ENCODE peak calls at places on chromosomes 5 and 9, in eight cellular contexts. D is GM10248, W is cardiac muscle cell, B is tibial nerve, S is ascending aorta, O is PC-3, A is retinal pigment epithelial cell, K is astrocyte of the spinal cord. E is an unnamed sample.
A peak's percentile ranks its signal among the peaks of the same experiment; 100 is the strongest.

GRCh38 chr9:85427749-85428148 is 314.0 kb downstream of the AGTPBP1 start:
- DNase-seq in S (no peak), W (no peak), A (no peak), K (no peak), O (no peak), B (no peak), D (no peak), E (no peak)

GRCh38 chr9:4738866-4739586 is 2.0 kb downstream of the AK3 start:
- DNase-seq in O (no peak), B (no peak), D (no peak), S (no peak), A (no peak), W (no peak), K (no peak), E (no peak)

GRCh38 chr9:123742009-123742767 is 187.7 kb downstream of the DENND1A start:
- DNase-seq in B (peak; percentile 37), D (no peak), W (peak; percentile 92), S (no peak), A (peak; percentile 99), O (no peak), K (peak; percentile 72), E (no peak)

GRCh38 chr5:132184588-132184987 is 43.1 kb downstream of the P4HA2 start:
- DNase-seq in A (no peak), B (no peak), D (no peak), K (no peak), O (no peak), S (no peak), W (no peak), E (no peak)

GRCh38 chr5:62284946-62285891 is 20.8 kb upstream of the KIF2A start:
- DNase-seq in S (no peak), W (no peak), K (no peak), A (no peak), O (no peak), D (no peak), B (no peak), E (no peak)

GRCh38 chr9:1219284-1219683 is 169.1 kb downstream of the DMRT2 start:
- DNase-seq in K (no peak), S (no peak), O (peak; percentile 37), D (no peak), B (no peak), A (no peak), W (no peak), E (no peak)

GRCh38 chr9:113935677-113936380 is 59.7 kb downstream of the ZNF618 start:
- DNase-seq in O (no peak), K (no peak), D (no peak), W (no peak), A (no peak), S (no peak), B (peak; percentile 2), E (no peak)

GRCh38 chr9:29285818-29286217 is 1712.5 kb upstream of the C9orf72 start:
- DNase-seq in S (no peak), O (peak; percentile 61), K (peak; percentile 17), D (no peak), W (peak; percentile 3), A (no peak), B (no peak), E (no peak)

GRCh38 chr9:131575946-131576853 is 30.9 kb downstream of the PRRT1B start:
- DNase-seq in K (no peak), O (no peak), S (no peak), W (no peak), A (no peak), D (no peak), B (no peak), E (no peak)

GRCh38 chr5:135667204-135667603 is 88.4 kb upstream of the CXCL14 start:
- DNase-seq in B (no peak), A (no peak), O (no peak), W (no peak), K (no peak), S (no peak), D (no peak), E (no peak)

GRCh38 chr5:180950291-180950949 is 38.2 kb upstream of the BTNL3 start:
- DNase-seq in W (no peak), K (no peak), A (no peak), D (no peak), B (no peak), O (peak; percentile 91), S (no peak), E (no peak)

GRCh38 chr9:129405089-129405830 is 215.6 kb downstream of the C9orf50 start:
- DNase-seq in W (peak; percentile 82), S (no peak), O (no peak), K (no peak), D (no peak), B (no peak), A (peak; percentile 52), E (no peak)

GRCh38 chr5:151123897-151124751 is 33.5 kb downstream of the ANXA6 start:
- DNase-seq in D (peak; percentile 88), O (peak; percentile 53), K (peak; percentile 32), S (peak; percentile 80), A (no peak), B (no peak), W (peak; percentile 22), E (peak; percentile 75)

GRCh38 chr9:32378993-32379729 is 5.3 kb upstream of the ACO1 start:
- DNase-seq in S (no peak), K (peak; percentile 81), A (no peak), B (peak; percentile 61), W (peak; percentile 90), D (peak; percentile 68), O (peak; percentile 81), E (no peak)

GRCh38 chr9:115213777-115214428 is 95.9 kb upstream of the TNC start:
- DNase-seq in O (peak; percentile 43), D (no peak), S (no peak), W (peak; percentile 76), K (peak; percentile 92), B (peak; percentile 48), A (no peak), E (no peak)

DNA sequence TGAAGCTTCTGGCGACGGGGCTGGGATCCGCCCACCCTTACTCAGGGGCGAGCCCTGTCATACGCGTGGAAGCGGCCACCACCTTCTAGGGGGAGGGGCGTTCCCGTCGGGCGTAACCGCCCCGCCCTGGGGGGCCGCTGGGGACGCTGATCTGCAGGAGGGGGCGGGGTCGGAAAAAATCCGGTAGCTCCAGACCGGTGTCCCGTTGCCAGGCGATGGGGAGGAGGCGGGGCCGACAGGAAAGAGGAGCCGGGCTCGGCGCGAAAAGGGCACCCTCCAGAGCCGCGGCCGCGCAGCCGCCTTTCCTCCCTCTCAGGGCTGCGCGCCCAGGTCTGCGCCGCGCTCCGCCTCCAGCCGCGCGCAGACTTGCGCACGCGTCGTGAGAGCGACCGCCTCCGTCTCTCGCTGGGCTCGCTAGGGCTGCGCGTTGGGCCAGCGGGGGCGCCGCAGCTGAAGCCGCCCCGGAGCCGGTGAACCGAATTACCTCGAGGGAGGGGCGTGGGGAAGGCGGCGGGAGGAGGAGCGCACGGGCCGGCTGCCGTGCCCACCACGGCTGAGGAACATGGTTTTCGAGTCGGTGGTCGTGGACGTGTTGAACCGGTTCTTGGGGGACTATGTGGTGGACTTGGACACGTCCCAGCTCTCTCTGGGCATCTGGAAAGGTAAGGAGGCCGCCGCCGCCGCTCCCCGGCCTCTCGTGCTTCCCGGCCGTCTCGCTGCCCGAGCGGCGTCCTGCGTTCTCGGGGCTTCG is at the start of gene VPS13A:
- DNase-seq in W (peak; percentile 95), O (peak; percentile 91), B (peak; percentile 76), D (peak; percentile 93), K (peak; percentile 93), A (peak; percentile 62), S (peak; percentile 97), E (peak; percentile 57)
- TF ChIP-seq CTCF in W (peak; percentile 29), O (peak; percentile 28), B (no peak), D (peak; percentile 42), K (peak; percentile 28), A (no peak), S (no peak), E (no peak)

DNA sequence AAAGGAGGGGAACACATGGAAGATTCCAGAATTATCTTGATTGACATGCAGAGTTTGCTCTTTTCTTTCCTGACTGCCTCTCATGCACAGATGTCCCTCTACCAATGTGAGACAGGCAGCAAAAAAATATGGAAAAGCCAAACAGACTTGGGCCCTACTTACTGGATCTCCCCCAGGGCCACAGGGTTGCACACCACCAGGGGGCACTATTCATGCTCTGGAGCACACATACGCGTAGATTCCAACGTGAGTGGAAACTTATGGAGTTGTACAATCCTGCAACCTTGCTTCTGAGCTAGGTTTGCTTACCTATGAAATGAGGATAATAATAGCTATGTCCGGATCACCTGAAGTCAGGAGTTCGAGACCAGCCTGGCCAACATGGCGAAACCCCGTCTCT is 319.5 kb downstream of the ARHGEF28 start:
- DNase-seq in D (no peak), W (no peak), O (no peak), A (no peak), S (no peak), B (no peak), K (no peak), E (no peak)
- TF ChIP-seq CTCF in D (no peak), W (no peak), O (peak; percentile 51), A (peak; percentile 43), S (no peak), B (no peak), K (peak; percentile 33), E (no peak)

GRCh38 chr5:172664018-172664417 is 23.0 kb downstream of the NEURL1B start:
- DNase-seq in A (no peak), K (no peak), W (no peak), O (no peak), S (no peak), B (no peak), D (no peak), E (peak; percentile 11)
- TF ChIP-seq CTCF in A (no peak), K (no peak), W (no peak), O (no peak), S (no peak), B (no peak), D (no peak), E (no peak)

GRCh38 chr9:34457266-34458012 is 931 bp downstream of the FAM219A start:
- DNase-seq in S (peak; percentile 80), B (peak; percentile 45), O (peak; percentile 62), W (peak; percentile 74), A (no peak), K (peak; percentile 71), D (no peak), E (no peak)

GRCh38 chr9:34452568-34452967 is 5.8 kb downstream of the FAM219A start:
- DNase-seq in S (no peak), K (no peak), D (no peak), A (no peak), O (no peak), B (no peak), W (peak; percentile 21), E (no peak)

GRCh38 chr9:34456746-34457145 is 1.6 kb downstream of the FAM219A start:
- DNase-seq in W (no peak), B (no peak), D (no peak), A (no peak), K (no peak), O (no peak), S (no peak), E (no peak)

GRCh38 chr9:34451545-34451944 is 6.8 kb downstream of the FAM219A start:
- DNase-seq in B (no peak), A (no peak), S (no peak), K (peak; percentile 24), O (no peak), W (no peak), D (peak; percentile 29), E (no peak)

DNA sequence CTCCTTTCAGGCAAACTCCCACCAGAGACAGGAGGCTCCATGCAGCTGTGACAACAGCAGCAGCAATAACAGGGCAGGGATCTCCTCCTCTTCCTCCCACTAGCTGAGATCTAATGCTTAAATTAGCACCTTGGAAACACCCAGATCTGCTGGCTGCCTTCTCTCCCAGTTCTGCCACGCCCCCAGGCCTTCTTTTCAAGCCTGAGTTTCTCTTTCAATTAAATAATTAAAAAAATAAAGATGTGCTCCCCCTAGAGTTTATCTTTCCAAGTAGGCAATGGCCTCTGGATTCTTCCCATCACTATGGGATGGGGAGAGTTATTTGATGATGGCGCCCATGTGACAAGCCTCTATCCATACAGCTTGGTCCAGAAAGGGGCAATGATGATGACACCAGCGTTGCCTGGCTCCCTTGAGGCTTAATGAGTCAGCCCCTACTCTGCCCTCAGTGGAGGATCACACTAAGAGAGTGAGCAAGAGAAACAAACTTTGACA is 3.8 kb downstream of the FAM219A start:
- DNase-seq in O (peak; percentile 71), K (peak; percentile 29), W (peak; percentile 55), B (no peak), S (no peak), D (no peak), A (no peak), E (no peak)
- TF ChIP-seq CTCF in O (no peak), K (no peak), W (peak; percentile 27), B (no peak), S (no peak), D (no peak), A (no peak), E (no peak)